ENCODE peak calls at places on chromosomes 11 and 22, in four cellular contexts. H is CD8-positive, alpha-beta T cell; I is CD4-positive, CD25-positive, alpha-beta regulatory T cell; Y is foreskin fibroblast. L is an unnamed sample.

GRCh38 chr11:67025750-67026149 is 2.8 kb downstream of the SYT12 start:
- DNase-seq in H (no peak), Y (no peak), I (no peak), L (no peak)

GRCh38 chr11:13927496-13927895 is 35.0 kb upstream of the SPON1 start:
- DNase-seq in H (no peak), Y (no peak), I (no peak), L (no peak)

GRCh38 chr22:20281891-20282290 is 13.8 kb upstream of the RTN4R start:
- DNase-seq in H (no peak), I (no peak), Y (no peak), L (no peak)

GRCh38 chr22:46726066-46726985 is 11.7 kb downstream of the CERK start:
- DNase-seq in Y (peak; percentile 77), H (no peak), I (no peak), L (no peak)

GRCh38 chr11:131624526-131624925 is 254.1 kb downstream of the NTM start:
- DNase-seq in H (no peak), I (no peak), Y (no peak), L (no peak)

GRCh38 chr11:48182860-48183526 is 33.6 kb upstream of the OR4B1 start:
- DNase-seq in I (no peak), Y (no peak), H (no peak), L (no peak)

GRCh38 chr11:20913113-20913512 is 243.7 kb downstream of the NELL1 start:
- DNase-seq in H (no peak), I (no peak), Y (no peak), L (no peak)

GRCh38 chr11:69050592-69051380 is 2.1 kb downstream of the TPCN2 start:
- DNase-seq in I (no peak), Y (no peak), H (no peak), L (no peak)

GRCh38 chr11:2098691-2099522 is 40.3 kb downstream of the IGF2 start:
- DNase-seq in I (no peak), H (no peak), Y (no peak), L (no peak)

GRCh38 chr11:12165237-12165875 is 55.0 kb downstream of the MICAL2 start:
- DNase-seq in H (no peak), I (no peak), Y (no peak), L (no peak)

GRCh38 chr11:82507288-82507687 is 226.4 kb downstream of the FAM181B start:
- DNase-seq in H (no peak), Y (no peak), I (no peak), L (no peak)

GRCh38 chr11:133065847-133066485 is 466.3 kb downstream of the OPCML start:
- DNase-seq in H (no peak), I (no peak), Y (no peak), L (no peak)

GRCh38 chr11:34263462-34264186 is 94.2 kb downstream of the ABTB2 start:
- DNase-seq in H (no peak), Y (peak; percentile 77), I (no peak), L (no peak)

GRCh38 chr11:5038336-5038735 is 8.0 kb upstream of the OR52J3 start:
- DNase-seq in I (no peak), Y (peak; percentile 1), H (no peak), L (no peak)

GRCh38 chr11:99631618-99632017 is 610.9 kb downstream of the CNTN5 start:
- DNase-seq in I (no peak), H (no peak), Y (no peak), L (no peak)

GRCh38 chr11:114416441-114416928 is 16.0 kb downstream of the RBM7 start:
- DNase-seq in I (no peak), H (no peak), Y (peak; percentile 66), L (no peak)

GRCh38 chr11:6682591-6682935 is 577 bp downstream of the MRPL17 start:
- DNase-seq in I (no peak), Y (no peak), H (no peak), L (no peak)

GRCh38 chr11:64842851-64843841 is 1.3 kb downstream of the CDC42BPG start:
- DNase-seq in I (no peak), Y (no peak), H (no peak), L (no peak)

GRCh38 chr11:60951611-60951908 is 416 bp downstream of the SLC15A3 start:
- DNase-seq in I (no peak), H (no peak), Y (no peak), L (no peak)

GRCh38 chr11:70528046-70528793 is 129.9 kb downstream of the CTTN start:
- DNase-seq in Y (no peak), I (no peak), H (no peak), L (no peak)

GRCh38 chr11:44471603-44472002 is 93.9 kb upstream of the CD82 start:
- DNase-seq in I (no peak), H (no peak), Y (no peak), L (no peak)

GRCh38 chr22:28442951-28443876 is 236.4 kb downstream of the TTC28 start:
- DNase-seq in I (peak; percentile 28), Y (peak; percentile 91), H (peak; percentile 25), L (no peak)

GRCh38 chr11:2794947-2795346 is 90.6 kb downstream of the CDKN1C start:
- DNase-seq in I (no peak), Y (no peak), H (peak; percentile 4), L (no peak)

GRCh38 chr11:68582416-68583046 is 101.8 kb upstream of the GAL start:
- DNase-seq in I (no peak), Y (no peak), H (no peak), L (no peak)

GRCh38 chr11:75298191-75298590 is 53.3 kb downstream of the ARRB1 start:
- DNase-seq in Y (no peak), H (no peak), I (no peak), L (no peak)

GRCh38 chr11:46247664-46248063 is 29.8 kb upstream of the CREB3L1 start:
- DNase-seq in H (peak; percentile 30), Y (peak; percentile 55), I (peak; percentile 26), L (no peak)

GRCh38 chr11:91922846-91923245 is 301.8 kb upstream of the FAT3 start:
- DNase-seq in H (no peak), Y (no peak), I (no peak), L (no peak)

GRCh38 chr22:29479417-29480261 is at the start of gene NEFH:
- DNase-seq in H (no peak), I (no peak), Y (no peak), L (no peak)

GRCh38 chr11:112903310-112903709 is 57.9 kb upstream of the NCAM1 start:
- DNase-seq in H (no peak), Y (no peak), I (no peak), L (no peak)

GRCh38 chr22:46914916-46915894 is 152.8 kb downstream of the TBC1D22A start:
- DNase-seq in Y (no peak), I (no peak), H (no peak), L (no peak)

GRCh38 chr22:36406139-36406538 is 18.4 kb upstream of the MYH9 start:
- DNase-seq in Y (peak; percentile 13), I (no peak), H (no peak), L (no peak)

GRCh38 chr11:11866203-11866602 is 24.4 kb downstream of the USP47 start:
- DNase-seq in Y (peak; percentile 14), H (no peak), I (no peak), L (no peak)

GRCh38 chr11:13831707-13832106 is 130.8 kb upstream of the SPON1 start:
- DNase-seq in Y (no peak), I (no peak), H (no peak), L (no peak)

GRCh38 chr11:45106440-45106839 is 40.0 kb upstream of the PRDM11 start:
- DNase-seq in Y (no peak), H (no peak), I (no peak), L (no peak)

GRCh38 chr11:118086913-118087768 is at the start of gene SMIM35:
- DNase-seq in H (no peak), Y (no peak), I (no peak), L (no peak)

GRCh38 chr11:116556483-116556882 is 216.3 kb downstream of the BUD13 start:
- DNase-seq in H (no peak), Y (no peak), I (no peak), L (no peak)

GRCh38 chr11:7668911-7669310 is 4.4 kb downstream of the CYB5R2 start:
- DNase-seq in H (no peak), Y (no peak), I (no peak), L (no peak)

GRCh38 chr11:2300936-2301630 is 635 bp downstream of the C11orf21 start:
- DNase-seq in H (peak; percentile 21), I (peak; percentile 15), Y (no peak), L (no peak)

DNA sequence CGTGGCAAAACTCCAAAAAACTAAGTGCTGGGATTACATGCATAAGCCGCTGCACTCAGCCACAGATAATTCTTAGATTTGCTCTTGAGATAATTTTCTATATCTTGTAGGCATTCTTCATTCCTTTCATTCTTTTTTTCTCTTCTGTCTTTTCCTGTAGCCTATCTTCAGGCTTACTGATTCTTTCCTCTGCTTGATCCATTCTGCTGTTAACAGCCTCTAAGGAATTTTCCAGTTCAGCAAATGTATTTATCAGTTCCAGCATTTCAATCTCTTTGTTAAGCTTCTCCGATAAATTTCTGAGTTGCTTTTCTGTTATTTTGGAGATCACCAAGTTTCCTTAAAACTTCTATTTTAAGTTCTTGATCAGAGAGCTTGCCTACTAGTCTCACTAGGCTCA is 46.7 kb downstream of the SMC1B start:
- DNase-seq in I (no peak), Y (no peak), H (no peak), L (no peak)
- H3K4me3 ChIP-seq in I (no peak overlapping the region), Y (no peak overlapping the region), H (no peak overlapping the region), L (no peak overlapping the region)

GRCh38 chr11:119357069-119357468 is 10.6 kb upstream of the MFRP start:
- DNase-seq in I (no peak), H (no peak), Y (no peak), L (no peak)
- H3K4me3 ChIP-seq in I (no peak overlapping the region), H (peak overlapping the region; percentile 96), Y (peak overlapping the region; percentile 46), L (peak overlapping the region; percentile 59)

DNA sequence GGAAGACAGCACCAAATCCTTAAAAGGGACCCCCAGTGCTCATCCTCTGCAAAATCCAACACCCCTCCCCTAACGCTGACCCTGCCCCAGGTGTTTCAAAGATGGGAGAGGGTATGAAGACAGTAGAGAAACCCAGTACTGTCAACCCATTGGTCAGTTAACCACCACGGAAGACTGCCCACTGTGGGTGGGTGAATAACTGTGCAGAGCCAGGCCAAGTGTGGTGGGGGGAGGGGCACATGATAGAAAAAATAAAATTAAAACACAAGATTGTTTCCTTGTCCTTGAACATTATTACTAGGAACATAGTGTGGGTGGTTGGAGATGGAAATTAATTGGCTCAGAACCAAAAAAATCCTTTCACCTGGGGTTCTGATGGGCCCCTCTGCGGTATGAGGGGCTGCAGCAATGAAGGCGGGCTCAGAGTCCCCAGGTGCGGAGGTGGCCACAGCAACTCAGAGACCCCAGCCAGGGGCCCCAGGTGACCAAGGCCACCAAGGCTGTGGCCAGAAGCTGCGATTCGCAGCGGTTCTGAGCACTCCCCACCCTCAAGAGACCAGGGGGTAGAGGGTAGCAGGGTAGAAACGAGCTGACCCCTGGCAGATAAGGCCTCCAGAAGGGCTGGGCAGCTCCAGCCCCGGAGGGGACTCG is 1.1 kb downstream of the TNKS1BP1 start:
- DNase-seq in H (no peak), Y (peak; percentile 66), I (no peak), L (no peak)
- H3K4me3 ChIP-seq in H (peak overlapping the region; percentile 29), Y (peak overlapping the region; percentile 94), I (no peak overlapping the region), L (peak overlapping the region; percentile 71)

GRCh38 chr11:109819410-109819809 is 273.8 kb upstream of the ZC3H12C start:
- DNase-seq in I (no peak), Y (no peak), H (no peak), L (no peak)

GRCh38 chr11:109815529-109816105 is 277.6 kb upstream of the ZC3H12C start:
- DNase-seq in Y (no peak), H (no peak), I (no peak), L (no peak)

DNA sequence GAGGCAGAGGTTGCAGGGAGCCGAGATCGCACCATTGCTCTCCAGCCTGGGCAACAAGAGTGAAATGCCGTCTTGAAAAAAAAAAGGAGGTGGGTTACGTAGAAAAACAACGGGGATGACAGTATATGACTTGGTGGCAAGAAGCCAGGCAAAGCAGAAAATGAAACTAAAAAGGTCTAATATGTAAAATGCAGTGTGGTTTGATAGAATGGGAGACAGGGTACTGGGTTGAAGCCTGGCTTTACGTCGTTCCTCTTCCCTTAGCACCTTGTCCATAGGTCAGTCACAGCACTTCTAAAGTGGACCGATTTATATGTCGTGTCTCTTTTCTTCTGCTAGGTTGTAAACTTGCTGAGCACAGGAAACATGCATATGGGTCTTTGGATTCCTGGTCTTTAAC is 274.9 kb upstream of the ZC3H12C start:
- DNase-seq in Y (no peak), I (no peak), H (no peak), L (no peak)
- H3K4me3 ChIP-seq in Y (no peak overlapping the region), I (peak overlapping the region; percentile 37), H (no peak overlapping the region), L (no peak overlapping the region)

L was measured in GM06990.